ENCODE peak calls at places on chromosomes 3 and 15, in four cellular contexts. E is CD8-positive, alpha-beta T cell; R is WTC11; B is MM.1S. X is an unnamed sample.
A peak's percentile ranks its signal among the peaks of the same experiment; 100 is the strongest.

GRCh38 chr3:37402351-37402750 is 228.0 kb upstream of the LRRFIP2 start:
- DNase-seq in E (no peak), R (no peak), B (no peak), X (no peak)

GRCh38 chr15:68310811-68311463 is 33.4 kb downstream of the FEM1B start:
- DNase-seq in E (no peak), R (no peak), B (no peak), X (no peak)

GRCh38 chr3:7512048-7512447 is 651.1 kb downstream of the GRM7 start:
- DNase-seq in E (no peak), R (no peak), B (no peak), X (no peak)

GRCh38 chr3:167102071-167102470 is 278.0 kb downstream of the ZBBX start:
- DNase-seq in E (no peak), R (peak; percentile 43), B (peak; percentile 29), X (no peak)

GRCh38 chr3:105368575-105369500 is 2.1 kb downstream of the ALCAM start:
- DNase-seq in E (peak; percentile 69), R (peak; percentile 19), B (peak; percentile 84), X (peak; percentile 27)

GRCh38 chr3:51340311-51340829 is 44.7 kb upstream of the MANF start:
- DNase-seq in E (no peak), R (no peak), B (no peak), X (no peak)

GRCh38 chr15:80779658-80780415 is 667 bp downstream of the CEMIP start:
- DNase-seq in E (no peak), R (peak; percentile 37), B (no peak), X (peak; percentile 33)

GRCh38 chr3:69354948-69355347 is 30.9 kb downstream of the FRMD4B start:
- DNase-seq in E (no peak), R (no peak), B (no peak), X (no peak)

GRCh38 chr15:65400760-65401606 is 21.8 kb downstream of the IGDCC4 start:
- DNase-seq in E (peak; percentile 45), R (peak; percentile 92), B (peak; percentile 64), X (peak; percentile 86)

GRCh38 chr3:71064976-71065763 is 518.4 kb downstream of the FOXP1 start:
- DNase-seq in E (peak; percentile 62), R (peak; percentile 73), B (peak; percentile 64), X (peak; percentile 55)

GRCh38 chr3:62003833-62004232 is 369.5 kb downstream of the FEZF2 start:
- DNase-seq in E (no peak), R (no peak), B (no peak), X (no peak)
- TF ChIP-seq CTCF in E (no peak), R (no peak), B (no peak), X (no peak)

GRCh38 chr3:84974347-84974746 is 15.6 kb downstream of the CADM2 start:
- DNase-seq in E (no peak), R (no peak), B (no peak), X (no peak)
- TF ChIP-seq CTCF in E (no peak), R (no peak), B (no peak), X (no peak)

DNA sequence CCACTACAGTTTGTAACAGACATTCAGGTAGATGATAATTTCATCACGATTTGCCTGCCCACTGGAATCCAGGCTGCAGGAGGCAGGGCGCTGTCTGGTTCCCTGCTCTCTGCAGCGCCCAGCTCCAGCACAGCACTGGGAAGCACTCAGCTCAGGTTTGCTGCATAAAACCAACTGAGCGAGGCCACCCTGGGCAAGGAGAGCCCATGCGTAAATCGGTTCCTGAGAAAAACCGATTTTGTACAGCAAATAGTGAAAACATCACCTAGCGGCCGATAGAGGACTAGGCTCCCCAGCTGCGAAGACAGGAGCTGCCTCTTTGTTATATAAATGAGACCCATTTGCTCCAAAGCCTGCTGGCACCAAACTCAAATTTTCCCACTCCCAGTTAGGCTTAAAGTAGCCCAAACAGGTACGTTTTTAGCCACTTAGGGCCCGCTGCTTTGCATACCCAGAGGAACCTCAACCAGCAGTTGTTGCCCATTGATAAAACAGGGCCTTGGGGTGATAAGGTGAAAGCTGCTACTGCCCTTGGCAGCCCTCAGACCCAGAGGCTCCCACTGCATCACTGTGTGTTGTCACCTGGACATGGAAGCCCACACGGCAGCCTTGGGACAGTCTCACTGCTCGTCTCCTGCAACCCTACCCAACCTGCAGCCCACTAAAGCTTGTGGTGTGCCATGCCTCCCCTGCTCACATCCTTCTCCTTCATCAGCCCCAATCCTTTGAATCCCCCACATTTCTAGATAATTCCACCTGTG is 47.5 kb downstream of the ALDH1L1 start:
- DNase-seq in E (no peak), R (peak; percentile 53), B (peak; percentile 35), X (no peak)
- TF ChIP-seq CTCF in E (no peak), R (peak; percentile 27), B (peak; percentile 63), X (peak; percentile 41)

GRCh38 chr3:141405025-141405424 is 36.7 kb downstream of the ZBTB38 start:
- DNase-seq in E (no peak), R (no peak), B (peak; percentile 10), X (no peak)

GRCh38 chr3:141407043-141407442 is 38.7 kb downstream of the ZBTB38 start:
- DNase-seq in E (no peak), R (no peak), B (peak; percentile 87), X (no peak)

GRCh38 chr3:141407817-141408216 is 39.5 kb downstream of the ZBTB38 start:
- DNase-seq in E (no peak), R (no peak), B (peak; percentile 42), X (no peak)

GRCh38 chr3:141405581-141405980 is 37.3 kb downstream of the ZBTB38 start:
- DNase-seq in E (no peak), R (no peak), B (peak; percentile 46), X (no peak)

DNA sequence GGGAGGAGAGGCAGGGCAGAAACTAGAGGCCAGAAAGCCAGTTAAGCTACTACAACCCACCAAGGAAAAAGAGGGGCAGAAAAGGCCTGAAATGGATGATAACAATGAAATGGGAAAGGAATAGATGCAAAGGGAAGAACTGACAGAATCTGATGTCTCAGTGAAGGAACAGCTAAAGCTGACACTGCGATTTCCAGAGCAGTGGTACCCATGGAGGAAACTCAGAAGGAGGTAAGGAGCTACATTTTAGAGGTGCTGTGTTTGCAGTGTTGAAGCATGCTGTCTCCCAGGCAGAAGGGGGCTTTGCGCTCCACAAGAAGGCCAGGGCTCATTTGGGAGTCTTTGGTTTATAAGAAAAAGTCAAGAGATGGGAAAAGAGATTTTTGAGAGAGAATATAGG is 38.0 kb downstream of the ZBTB38 start:
- DNase-seq in E (no peak), R (no peak), B (peak; percentile 53), X (no peak)
- TF ChIP-seq CTCF in E (no peak), R (no peak), B (no peak), X (no peak)

GRCh38 chr3:65439641-65440040 is 599.1 kb downstream of the MAGI1 start:
- DNase-seq in E (no peak), R (peak; percentile 62), B (peak; percentile 69), X (peak; percentile 64)
- TF ChIP-seq CTCF in E (no peak), R (peak; percentile 27), B (peak; percentile 36), X (peak; percentile 32)

DNA sequence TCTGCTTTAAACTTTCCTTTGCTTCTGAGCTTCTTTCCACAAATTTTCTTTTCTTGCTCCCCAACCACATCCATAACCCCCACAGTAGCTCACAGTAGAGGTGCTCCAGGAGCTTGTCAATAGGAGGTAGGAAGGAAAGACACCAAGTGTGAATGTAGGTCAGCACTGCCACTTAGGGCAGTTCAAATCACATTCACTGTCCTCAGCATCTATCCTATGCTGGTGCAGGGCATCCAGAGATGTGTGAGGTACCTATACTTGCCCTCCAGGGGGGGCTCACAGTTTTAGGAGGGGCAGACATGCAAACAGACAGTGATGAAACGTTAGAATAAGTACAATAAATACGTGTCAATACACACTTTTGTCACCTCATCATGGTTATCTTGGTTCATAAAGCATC is 1.5 kb upstream of the SPSB4 start:
- DNase-seq in E (no peak), R (peak; percentile 46), B (no peak), X (peak; percentile 43)
- TF ChIP-seq CTCF in E (no peak), R (peak; percentile 38), B (no peak), X (peak; percentile 64)

DNA sequence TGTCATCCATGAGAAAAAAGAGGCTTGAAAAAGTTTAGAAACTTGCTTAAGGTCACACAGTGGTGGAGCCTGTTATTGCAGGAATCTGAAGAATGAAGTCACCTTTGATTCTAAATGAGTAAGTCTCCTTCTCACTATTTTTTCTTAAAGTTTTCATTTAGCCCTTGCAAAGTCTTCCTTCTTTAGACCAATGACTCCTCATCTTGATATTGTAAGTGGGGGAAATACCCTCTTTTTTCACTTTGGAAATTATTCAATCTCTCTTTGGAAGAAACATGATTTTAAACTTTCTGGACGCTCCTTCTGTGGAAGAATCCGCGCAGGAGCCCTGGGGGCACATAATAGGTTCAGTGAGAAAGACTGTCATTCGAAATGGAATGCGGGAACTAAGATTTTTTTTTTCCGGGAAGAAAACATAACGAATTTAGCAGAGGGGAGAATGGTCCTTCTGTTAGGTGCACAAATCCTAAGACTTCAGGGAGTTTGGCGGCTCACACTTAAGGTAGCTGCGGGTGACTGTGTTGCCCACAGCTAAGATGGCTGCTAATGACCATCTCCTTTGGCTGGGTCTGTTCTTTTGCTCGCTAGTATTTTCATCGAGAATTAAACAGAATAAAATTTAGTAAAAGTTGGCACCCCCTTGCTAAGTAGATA is 614 bp upstream of the SLMAP start:
- DNase-seq in E (peak; percentile 58), R (peak; percentile 20), B (peak; percentile 60), X (no peak)
- TF ChIP-seq CTCF in E (peak; percentile 45), R (no peak), B (peak; percentile 13), X (peak; percentile 11)

X was measured in endothelial cell.